ENCODE peak calls at places on chromosomes 7 and 10, in ten cellular contexts. D is thyroid gland, V is spleen, Z is lower leg skin, R is testis, W is heart left ventricle, A is suprapubic skin, S is upper lobe of left lung, J is A549, H is endothelial cell of umbilical vein. Q is an unnamed sample.

GRCh38 chr10:100357073-100357858 is 10.2 kb downstream of the SCD start:
- DNase-seq in D (no peak), V (no peak), Z (no peak), R (no peak), W (no peak), A (no peak), S (no peak), J (no peak), H (no peak), Q (no peak)

GRCh38 chr7:41984888-41985287 is 252.1 kb downstream of the GLI3 start:
- DNase-seq in D (no peak), V (no peak), Z (no peak), R (no peak), W (no peak), A (no peak), S (no peak), J (no peak), H (peak; percentile 48), Q (no peak)

GRCh38 chr10:78905940-78906308 is 162.8 kb upstream of the ZMIZ1 start:
- DNase-seq in D (no peak), V (peak; percentile 52), Z (no peak), R (no peak), W (no peak), A (peak; percentile 59), S (peak; percentile 16), J (no peak), H (no peak), Q (no peak)

GRCh38 chr10:80705899-80706298 is 168.2 kb downstream of the SH2D4B start:
- DNase-seq in D (no peak), V (no peak), Z (no peak), R (no peak), W (no peak), A (no peak), S (no peak), J (no peak), H (no peak), Q (no peak)

GRCh38 chr7:12590559-12590958 is 20.0 kb downstream of the SCIN start:
- DNase-seq in D (no peak), V (no peak), Z (no peak), R (no peak), W (no peak), A (no peak), S (no peak), J (no peak), H (no peak), Q (no peak)

GRCh38 chr7:12865593-12865992 is 178.2 kb downstream of the ARL4A start:
- DNase-seq in D (no peak), V (no peak), Z (no peak), R (no peak), W (no peak), A (no peak), S (no peak), J (no peak), H (no peak), Q (no peak)

GRCh38 chr10:60646966-60647796 is 131.1 kb upstream of the CDK1 start:
- DNase-seq in D (peak; percentile 36), V (no peak), Z (peak; percentile 30), R (peak; percentile 57), W (no peak), A (no peak), S (no peak), J (peak; percentile 64), H (peak; percentile 65), Q (peak; percentile 75)

GRCh38 chr7:95589031-95589430 is 7.3 kb downstream of the PDK4 start:
- DNase-seq in D (no peak), V (no peak), Z (no peak), R (no peak), W (no peak), A (no peak), S (no peak), J (no peak), H (no peak), Q (no peak)

GRCh38 chr7:95205821-95206220 is 118.5 kb downstream of the PON1 start:
- DNase-seq in D (no peak), V (no peak), Z (no peak), R (no peak), W (no peak), A (no peak), S (no peak), J (peak; percentile 9), H (no peak), Q (no peak)

GRCh38 chr7:19558527-19558926 is 150.3 kb downstream of the POLR1F start:
- DNase-seq in D (no peak), V (no peak), Z (no peak), R (no peak), W (no peak), A (no peak), S (no peak), J (no peak), H (no peak), Q (no peak)

GRCh38 chr7:32881074-32881982 is 10.2 kb downstream of the KBTBD2 start:
- DNase-seq in D (no peak), V (no peak), Z (no peak), R (no peak), W (no peak), A (no peak), S (no peak), J (peak; percentile 44), H (peak; percentile 47), Q (no peak)

GRCh38 chr10:1576467-1577259 is 160.7 kb downstream of the ADARB2 start:
- DNase-seq in D (no peak), V (peak; percentile 73), Z (no peak), R (no peak), W (no peak), A (peak; percentile 68), S (no peak), J (no peak), H (no peak), Q (no peak)

GRCh38 chr10:93447970-93448369 is 34.2 kb downstream of the MYOF start:
- DNase-seq in D (no peak), V (no peak), Z (no peak), R (no peak), W (no peak), A (no peak), S (no peak), J (no peak), H (no peak), Q (no peak)

GRCh38 chr10:75403144-75404022 is 1.8 kb upstream of the ZNF503 start:
- DNase-seq in D (peak; percentile 75), V (no peak), Z (no peak), R (peak; percentile 29), W (peak; percentile 42), A (no peak), S (peak; percentile 54), J (peak; percentile 42), H (peak; percentile 19), Q (no peak)
- TF ChIP-seq POLR2A in D (peak; percentile 65), V (no peak), Z (no peak), R (no peak), W (no peak), A (no peak), S (no peak), J (peak; percentile 17), H (no peak), Q (no peak)

DNA sequence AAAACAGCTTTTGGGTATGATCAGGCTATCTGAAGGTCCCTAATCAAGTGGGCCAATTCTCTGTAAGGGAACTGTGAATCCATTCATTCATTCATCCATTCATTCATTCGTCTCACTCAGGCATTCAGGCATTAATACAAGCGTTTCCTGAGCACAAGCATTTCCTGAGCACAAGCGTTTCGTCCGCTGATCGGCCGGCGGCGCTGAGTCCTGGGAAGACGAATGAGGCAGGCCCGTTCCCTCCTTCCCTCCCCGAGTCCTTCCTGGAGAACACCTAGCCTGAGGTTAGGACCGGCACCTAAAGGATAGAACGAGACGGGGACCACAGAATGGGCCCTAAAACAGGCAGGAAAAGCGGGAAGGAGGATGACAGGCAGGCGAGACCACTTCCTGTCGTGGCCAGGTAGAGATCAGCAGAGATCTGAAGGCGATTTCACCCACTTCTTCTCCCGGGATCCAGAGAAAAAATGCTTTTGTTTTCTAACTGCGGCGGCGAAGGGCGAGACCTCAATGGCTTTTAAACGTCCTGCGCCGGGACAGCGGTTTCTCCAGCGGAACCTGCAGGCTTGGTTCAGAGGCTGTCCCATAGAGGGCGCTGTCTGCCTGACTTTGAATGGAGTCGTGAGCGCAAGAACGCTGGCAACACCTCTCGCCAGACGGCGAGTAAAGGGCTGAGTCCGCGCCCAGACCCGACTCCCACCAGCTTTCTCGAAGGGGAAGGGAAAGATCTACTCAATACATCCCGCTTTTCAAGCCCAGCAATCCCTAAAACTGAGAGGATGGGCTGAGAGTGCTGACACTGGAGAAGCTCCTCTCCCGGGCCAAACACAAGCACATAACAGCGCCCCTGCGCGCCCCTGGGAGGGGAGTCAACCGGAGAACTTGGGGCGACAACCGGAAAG is 2.9 kb upstream of the HMX3 start:
- DNase-seq in D (peak; percentile 87), V (peak; percentile 92), Z (peak; percentile 77), R (peak; percentile 93), W (peak; percentile 81), A (peak; percentile 92), S (peak; percentile 79), J (peak; percentile 88), H (peak; percentile 79), Q (peak; percentile 90)
- TF ChIP-seq POLR2A in D (no peak), V (no peak), Z (no peak), R (no peak), W (no peak), A (no peak), S (no peak), J (no peak), H (no peak), Q (no peak)

DNA sequence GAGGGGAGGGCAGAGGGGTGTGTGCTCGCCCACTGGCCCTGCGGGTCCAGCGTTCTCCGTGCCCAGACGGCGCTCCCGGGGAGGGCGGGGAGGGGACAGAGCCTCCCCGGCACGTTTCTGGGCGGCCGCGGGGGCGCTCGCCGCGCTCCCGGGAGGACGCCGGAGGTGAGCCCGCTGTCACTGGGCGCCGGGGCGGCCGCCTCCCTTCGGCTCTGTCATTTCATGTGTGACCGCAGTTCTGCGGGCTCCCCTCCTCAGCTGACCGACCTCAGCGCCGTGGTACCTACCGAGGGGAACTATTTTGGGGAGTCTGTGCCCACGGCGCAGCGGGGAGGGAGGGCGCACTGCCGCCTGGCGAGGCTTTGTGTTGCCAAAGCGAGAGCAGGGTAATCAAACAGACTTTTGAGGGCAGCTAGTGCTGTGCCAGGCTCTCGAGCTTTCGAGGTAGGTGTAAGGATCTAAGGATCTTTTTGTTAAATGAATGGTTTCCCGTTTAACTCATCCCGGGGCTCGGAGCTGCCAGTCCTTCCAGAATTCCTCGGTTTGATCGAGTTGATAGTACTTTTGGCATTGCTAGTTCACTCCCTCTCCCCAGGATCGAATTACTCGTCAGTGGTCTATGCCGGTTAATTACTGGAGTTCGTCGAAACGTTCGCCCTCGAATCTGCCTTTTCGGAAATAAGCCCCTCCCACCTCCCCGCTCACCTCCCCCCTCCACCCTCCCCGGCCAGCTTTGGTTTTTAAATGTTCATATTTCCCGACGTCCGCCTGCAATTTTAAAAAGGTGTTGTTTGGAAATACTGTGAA is 1.9 kb downstream of the ARID5B start:
- DNase-seq in D (peak; percentile 58), V (peak; percentile 95), Z (peak; percentile 51), R (peak; percentile 69), W (peak; percentile 63), A (peak; percentile 81), S (peak; percentile 62), J (peak; percentile 25), H (peak; percentile 69), Q (peak; percentile 60)
- TF ChIP-seq POLR2A in D (peak; percentile 55), V (no peak), Z (no peak), R (no peak), W (no peak), A (no peak), S (peak; percentile 80), J (no peak), H (no peak), Q (peak; percentile 16)

DNA sequence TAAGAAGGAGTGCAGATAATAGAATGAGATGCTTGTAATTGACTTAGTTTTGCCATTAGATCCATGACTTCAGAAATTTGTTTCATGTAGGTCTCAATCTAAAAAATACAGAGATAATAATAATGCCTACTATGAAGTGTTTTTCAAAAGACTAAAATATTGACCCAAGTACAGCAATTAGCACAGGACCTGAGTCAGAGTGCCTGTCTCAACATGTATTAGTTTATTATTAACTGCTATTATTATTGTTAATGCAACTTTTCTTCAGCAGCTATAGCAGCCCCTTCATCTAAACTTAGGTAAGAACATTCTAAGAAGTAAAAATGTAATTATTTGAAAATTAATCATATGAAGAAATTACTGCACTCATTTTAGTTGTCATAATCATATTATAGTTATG is 82.9 kb upstream of the HGF start:
- DNase-seq in D (no peak), V (no peak), Z (no peak), R (no peak), W (no peak), A (no peak), S (no peak), J (no peak), H (no peak), Q (no peak)
- TF ChIP-seq POLR2A in D (no peak), V (no peak), Z (no peak), R (no peak), W (no peak), A (no peak), S (no peak), J (no peak), H (no peak), Q (no peak)

Q was measured in erythroblast.